ENCODE peak calls at places on chromosomes 2 and 18, in four cellular contexts. F is A549, M is WTC11, L is K562. D is an unnamed sample.

GRCh38 chr2:3277050-3277747 is 100.4 kb downstream of the EIPR1 start:
- DNase-seq in F (no peak), M (no peak), L (no peak), D (no peak)

GRCh38 chr2:25698752-25699151 is 25.4 kb upstream of the DTNB start:
- DNase-seq in F (no peak), M (no peak), L (no peak), D (no peak)

GRCh38 chr2:207338610-207339009 is 172.9 kb upstream of the KLF7 start:
- DNase-seq in F (no peak), M (no peak), L (no peak), D (no peak)

GRCh38 chr2:61167587-61167986 is 5.6 kb downstream of the C2orf74 start:
- DNase-seq in F (no peak), M (no peak), L (no peak), D (no peak)

GRCh38 chr2:71767663-71768062 is 314.3 kb downstream of the DYSF start:
- DNase-seq in F (no peak), M (no peak), L (no peak), D (no peak)

GRCh38 chr2:174586896-174587295 is 10.7 kb downstream of the WIPF1 start:
- DNase-seq in F (no peak), M (no peak), L (no peak), D (no peak)

GRCh38 chr2:189533274-189534035 is 47.1 kb downstream of the SLC40A1 start:
- DNase-seq in F (no peak), M (no peak), L (no peak), D (peak)

GRCh38 chr2:150581717-150582472 is 94.4 kb upstream of the RND3 start:
- DNase-seq in F (no peak), M (no peak), L (no peak), D (no peak)

GRCh38 chr2:54722641-54723299 is 692 bp upstream of the EML6 start:
- DNase-seq in F (peak), M (no peak), L (no peak), D (no peak)

GRCh38 chr2:10048501-10049171 is 5.3 kb downstream of the KLF11 start:
- DNase-seq in F (peak), M (no peak), L (no peak), D (no peak)

GRCh38 chr2:63850650-63851049 is 9.0 kb downstream of the UGP2 start:
- DNase-seq in F (no peak), M (no peak), L (no peak), D (no peak)

GRCh38 chr2:195407782-195408181 is 249.2 kb upstream of the SLC39A10 start:
- DNase-seq in F (peak), M (no peak), L (no peak), D (no peak)

GRCh38 chr18:68402784-68403183 is 312.1 kb downstream of the TMX3 start:
- DNase-seq in F (no peak), M (no peak), L (no peak), D (no peak)

GRCh38 chr2:9235388-9236344 is 29.1 kb downstream of the ASAP2 start:
- DNase-seq in F (no peak), M (no peak), L (no peak), D (peak)

GRCh38 chr2:86337235-86338099 is at the start of gene REEP1:
- DNase-seq in F (peak), M (peak), L (no peak), D (no peak)

GRCh38 chr2:12173271-12173942 is 427.0 kb downstream of the LPIN1 start:
- DNase-seq in F (no peak), M (no peak), L (no peak), D (no peak)

GRCh38 chr2:206561962-206562361 is 80.3 kb upstream of the FAM237A start:
- DNase-seq in F (no peak), M (no peak), L (no peak), D (no peak)

GRCh38 chr18:8831531-8831930 is 126.2 kb downstream of the MTCL1 start:
- DNase-seq in F (no peak), M (no peak), L (no peak), D (no peak)

GRCh38 chr2:216344958-216345315 is 27.3 kb downstream of the MARCHF4 start:
- DNase-seq in F (no peak), M (no peak), L (no peak), D (no peak)

GRCh38 chr2:1742680-1743395 is 1.5 kb downstream of the PXDN start:
- DNase-seq in F (peak), M (peak), L (no peak), D (no peak)

GRCh38 chr18:37393945-37394609 is 171.5 kb downstream of the CELF4 start:
- DNase-seq in F (peak), M (peak), L (peak), D (no peak)

GRCh38 chr18:4125246-4125938 is 329.7 kb downstream of the DLGAP1 start:
- DNase-seq in F (no peak), M (no peak), L (no peak), D (no peak)

GRCh38 chr2:207489251-207489650 is 40.5 kb upstream of the CREB1 start:
- DNase-seq in F (no peak), M (no peak), L (no peak), D (no peak)

GRCh38 chr18:22983175-22983574 is 50.0 kb downstream of the RBBP8 start:
- DNase-seq in F (peak), M (no peak), L (no peak), D (peak)
- TF ChIP-seq HMGXB4 in F (no peak), M (no peak), L (no peak), D (no peak)

GRCh38 chr2:171522804-171523338 is 597 bp downstream of the CYBRD1 start:
- DNase-seq in F (peak), M (peak), L (peak), D (no peak)
- TF ChIP-seq HMGXB4 in F (no peak), M (no peak), L (no peak), D (no peak)

DNA sequence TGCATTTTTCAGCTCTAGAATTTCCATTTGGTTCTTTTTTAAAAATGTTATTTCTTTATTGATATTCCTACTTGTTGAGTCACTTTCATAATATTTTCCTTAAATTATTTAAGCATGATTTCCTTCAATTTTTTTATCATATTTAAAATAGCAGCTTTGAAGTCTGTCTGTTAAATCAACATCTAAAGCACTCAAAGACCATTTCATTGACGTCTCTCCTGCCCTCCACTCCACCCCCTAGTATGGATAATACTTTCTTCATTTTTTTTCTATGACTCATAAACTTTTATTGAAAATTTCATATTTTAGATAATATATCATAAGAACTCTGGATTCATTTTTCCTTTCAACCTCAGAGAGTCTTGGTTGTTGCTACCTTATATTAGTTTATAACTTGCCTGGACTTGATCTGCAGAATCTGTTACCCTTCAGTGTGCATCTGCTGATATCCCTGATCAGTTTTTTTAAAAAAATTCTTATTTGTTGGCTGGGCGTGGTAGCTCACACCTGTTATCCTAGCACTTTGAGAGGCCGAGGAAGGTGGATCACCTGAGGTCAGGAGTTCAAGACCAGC is 59.0 kb upstream of the ZNF396 start:
- DNase-seq in F (no peak), M (no peak), L (no peak), D (no peak)
- TF ChIP-seq HMGXB4 in F (no peak), M (no peak), L (no peak), D (no peak)

DNA sequence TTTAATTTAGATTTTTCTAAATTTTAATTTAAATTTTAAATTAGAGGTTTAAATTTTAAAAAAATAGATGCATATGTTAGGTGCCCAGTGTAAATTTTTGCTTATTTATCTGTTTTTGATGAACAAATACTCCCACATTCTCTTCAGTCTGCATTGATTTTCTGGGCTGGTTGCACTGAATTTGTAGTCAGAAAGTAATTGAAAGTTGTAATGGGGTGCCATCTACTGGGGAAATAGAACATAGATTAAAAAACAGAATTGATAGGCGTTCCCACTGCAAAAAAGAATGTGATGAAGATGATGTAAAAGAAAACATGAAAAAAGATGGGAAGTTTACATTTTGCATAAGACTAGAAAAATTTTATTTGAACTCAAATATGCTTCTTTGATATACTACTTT is 51.7 kb upstream of the CCDC85A start:
- DNase-seq in F (peak), M (no peak), L (peak), D (peak)
- TF ChIP-seq HMGXB4 in F (no peak), M (no peak), L (no peak), D (no peak)

DNA sequence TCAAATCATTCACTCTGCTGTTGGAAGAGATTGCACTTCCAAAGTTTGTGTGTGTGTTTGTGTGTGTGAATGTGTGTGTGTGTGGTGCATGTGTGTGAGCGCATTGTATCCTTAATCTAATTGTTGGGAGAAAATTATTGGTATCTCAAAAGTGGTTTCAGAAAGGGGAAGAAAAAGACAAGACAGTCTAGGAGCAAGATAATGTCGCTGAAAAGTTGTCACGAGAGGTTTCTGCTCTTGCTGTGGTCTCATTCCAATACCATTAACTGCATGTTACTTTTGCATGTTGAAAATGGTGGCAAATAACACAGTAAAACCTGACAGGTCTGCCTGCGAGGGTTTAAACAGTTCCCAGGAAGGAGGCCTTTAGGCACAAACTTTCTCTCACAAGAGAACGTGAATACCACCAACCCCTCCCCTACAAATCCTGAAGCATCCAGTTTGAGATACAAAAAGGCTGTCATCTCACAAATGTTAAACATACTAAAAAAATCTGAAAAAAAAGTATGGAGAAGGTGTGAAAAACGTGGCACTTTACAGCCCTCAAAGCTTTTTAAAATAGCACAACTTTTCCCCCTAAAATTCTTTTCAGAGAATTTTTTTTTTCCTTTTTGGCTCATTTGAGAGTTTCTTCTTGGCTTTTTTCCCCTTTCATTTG is 10.2 kb downstream of the ZEB2 start:
- DNase-seq in F (no peak), M (no peak), L (no peak), D (no peak)
- TF ChIP-seq HMGXB4 in F (no peak), M (no peak), L (no peak), D (no peak)

GRCh38 chr2:42879913-42880737 is 87.7 kb upstream of the HAAO start:
- DNase-seq in F (no peak), M (no peak), L (no peak), D (no peak)
- TF ChIP-seq HMGXB4 in F (no peak), M (no peak), L (no peak), D (no peak)

GRCh38 chr2:107645586-107645985 is 181.1 kb upstream of the RGPD4 start:
- DNase-seq in F (no peak), M (no peak), L (no peak), D (no peak)
- TF ChIP-seq HMGXB4 in F (no peak), M (no peak), L (no peak), D (no peak)

GRCh38 chr18:49006641-49007136 is 55.9 kb upstream of the SMAD7 start:
- DNase-seq in F (no peak), M (no peak), L (no peak), D (no peak)
- TF ChIP-seq HMGXB4 in F (no peak), M (no peak), L (no peak), D (no peak)

GRCh38 chr2:20299113-20299512 is 51.5 kb downstream of the PUM2 start:
- DNase-seq in F (no peak), M (no peak), L (no peak), D (no peak)
- TF ChIP-seq HMGXB4 in F (no peak), M (no peak), L (no peak), D (no peak)

D was measured in HepG2.